ENCODE peak calls at places on chromosomes 6 and 20, in four cellular contexts. One of them, this sample, is unnamed.

GRCh38 chr6:119720160-119720559 is 370.6 kb upstream of the MAN1A1 start:
- DNase-seq in mesendoderm: peak; percentile 50
- DNase-seq in IMR-90: peak; percentile 1
- DNase-seq in H1: no peak
- DNase-seq in this sample: no peak

GRCh38 chr20:37256286-37256685 is 5.3 kb downstream of the GHRH start:
- DNase-seq in mesendoderm: no peak
- DNase-seq in IMR-90: no peak
- DNase-seq in H1: no peak
- DNase-seq in this sample: no peak

GRCh38 chr6:4510317-4510716 is 265.9 kb upstream of the CDYL start:
- DNase-seq in mesendoderm: no peak
- DNase-seq in IMR-90: no peak
- DNase-seq in H1: no peak
- DNase-seq in this sample: no peak

GRCh38 chr20:1467355-1468116 is 887 bp upstream of the NSFL1C start:
- DNase-seq in mesendoderm: peak; percentile 27
- DNase-seq in IMR-90: no peak
- DNase-seq in H1: peak; percentile 48
- DNase-seq in this sample: peak; percentile 43

GRCh38 chr6:149734915-149735314 is 11.4 kb downstream of the NUP43 start:
- DNase-seq in mesendoderm: no peak
- DNase-seq in IMR-90: no peak
- DNase-seq in H1: no peak
- DNase-seq in this sample: no peak

GRCh38 chr20:18252597-18253451 is 35.5 kb upstream of the ZNF133 start:
- DNase-seq in mesendoderm: no peak
- DNase-seq in IMR-90: no peak
- DNase-seq in H1: no peak
- DNase-seq in this sample: no peak

GRCh38 chr6:71602385-71602949 is 283.9 kb upstream of the RIMS1 start:
- DNase-seq in mesendoderm: no peak
- DNase-seq in IMR-90: peak; percentile 62
- DNase-seq in H1: no peak
- DNase-seq in this sample: no peak

GRCh38 chr6:17962436-17963031 is 24.9 kb downstream of the KIF13A start:
- DNase-seq in mesendoderm: no peak
- DNase-seq in IMR-90: peak; percentile 96
- DNase-seq in H1: no peak
- DNase-seq in this sample: no peak

GRCh38 chr6:11270030-11271027 is 37.9 kb upstream of the NEDD9 start:
- DNase-seq in mesendoderm: peak; percentile 84
- DNase-seq in IMR-90: peak; percentile 10
- DNase-seq in H1: no peak
- DNase-seq in this sample: no peak

GRCh38 chr6:1770435-1770843 is 160.7 kb downstream of the FOXC1 start:
- DNase-seq in mesendoderm: no peak
- DNase-seq in IMR-90: peak; percentile 37
- DNase-seq in H1: no peak
- DNase-seq in this sample: no peak

GRCh38 chr6:89270951-89271721 is 44.0 kb downstream of the GABRR2 start:
- DNase-seq in mesendoderm: no peak
- DNase-seq in IMR-90: no peak
- DNase-seq in H1: peak; percentile 37
- DNase-seq in this sample: no peak

GRCh38 chr6:107032051-107032450 is 4.1 kb downstream of the MTRES1 start:
- DNase-seq in mesendoderm: no peak
- DNase-seq in IMR-90: peak; percentile 22
- DNase-seq in H1: no peak
- DNase-seq in this sample: no peak

GRCh38 chr6:109424946-109425345 is 15.5 kb downstream of the PPIL6 start:
- DNase-seq in mesendoderm: no peak
- DNase-seq in IMR-90: peak; percentile 10
- DNase-seq in H1: no peak
- DNase-seq in this sample: no peak

GRCh38 chr6:124389127-124389526 is 573.1 kb upstream of the RNF217 start:
- DNase-seq in mesendoderm: peak; percentile 22
- DNase-seq in IMR-90: no peak
- DNase-seq in H1: no peak
- DNase-seq in this sample: no peak

GRCh38 chr6:13488015-13488895 is 855 bp upstream of the GFOD1 start:
- DNase-seq in mesendoderm: peak; percentile 67
- DNase-seq in IMR-90: peak; percentile 40
- DNase-seq in H1: no peak
- DNase-seq in this sample: peak; percentile 51

GRCh38 chr6:16402501-16402900 is 164.1 kb downstream of the GMPR start:
- DNase-seq in mesendoderm: peak; percentile 18
- DNase-seq in IMR-90: no peak
- DNase-seq in H1: no peak
- DNase-seq in this sample: no peak

GRCh38 chr20:34925981-34926380 is 29.6 kb downstream of the GSS start:
- DNase-seq in mesendoderm: peak; percentile 7
- DNase-seq in IMR-90: no peak
- DNase-seq in H1: no peak
- DNase-seq in this sample: no peak

GRCh38 chr20:34922654-34923381 is 32.8 kb downstream of the GSS start:
- DNase-seq in mesendoderm: peak; percentile 56
- DNase-seq in IMR-90: peak; percentile 83
- DNase-seq in H1: no peak
- DNase-seq in this sample: no peak

GRCh38 chr20:34921436-34921835 is 34.2 kb downstream of the GSS start:
- DNase-seq in mesendoderm: no peak
- DNase-seq in IMR-90: no peak
- DNase-seq in H1: no peak
- DNase-seq in this sample: no peak

GRCh38 chr20:34925341-34925740 is 30.3 kb downstream of the GSS start:
- DNase-seq in mesendoderm: no peak
- DNase-seq in IMR-90: no peak
- DNase-seq in H1: no peak
- DNase-seq in this sample: no peak

GRCh38 chr20:34923414-34923813 is 32.2 kb downstream of the GSS start:
- DNase-seq in mesendoderm: no peak
- DNase-seq in IMR-90: no peak
- DNase-seq in H1: no peak
- DNase-seq in this sample: no peak
- H3K27ac ChIP-seq in mesendoderm: no peak overlapping the region
- H3K27ac ChIP-seq in IMR-90: peak overlapping the region; percentile 91
- H3K27ac ChIP-seq in H1: no peak overlapping the region
- H3K27ac ChIP-seq in this sample: no peak overlapping the region

GRCh38 chr20:10306440-10307358 is 88.1 kb downstream of the SNAP25 start:
- DNase-seq in mesendoderm: peak; percentile 72
- DNase-seq in IMR-90: peak; percentile 91
- DNase-seq in H1: no peak
- DNase-seq in this sample: no peak
- H4K5ac ChIP-seq in mesendoderm: no peak overlapping the region
- H4K5ac ChIP-seq in IMR-90: peak overlapping the region; percentile 97
- H4K5ac ChIP-seq in H1: no peak overlapping the region
- H4K5ac ChIP-seq in this sample: no peak overlapping the region

GRCh38 chr20:61627791-61628415 is 375.8 kb downstream of the CDH4 start:
- DNase-seq in mesendoderm: no peak
- DNase-seq in IMR-90: no peak
- DNase-seq in H1: no peak
- DNase-seq in this sample: no peak

GRCh38 chr20:61623451-61623850 is 371.4 kb downstream of the CDH4 start:
- DNase-seq in mesendoderm: no peak
- DNase-seq in IMR-90: no peak
- DNase-seq in H1: no peak
- DNase-seq in this sample: no peak

GRCh38 chr20:61628480-61628879 is 376.4 kb downstream of the CDH4 start:
- DNase-seq in mesendoderm: no peak
- DNase-seq in IMR-90: no peak
- DNase-seq in H1: no peak
- DNase-seq in this sample: no peak

GRCh38 chr20:61628901-61629300 is 376.8 kb downstream of the CDH4 start:
- DNase-seq in mesendoderm: no peak
- DNase-seq in IMR-90: no peak
- DNase-seq in H1: no peak
- DNase-seq in this sample: no peak

GRCh38 chr20:61626412-61626811 is 374.4 kb downstream of the CDH4 start:
- DNase-seq in mesendoderm: no peak
- DNase-seq in IMR-90: no peak
- DNase-seq in H1: no peak
- DNase-seq in this sample: no peak
- H3K23ac ChIP-seq in mesendoderm: no peak overlapping the region
- H3K23ac ChIP-seq in IMR-90: no peak overlapping the region
- H3K23ac ChIP-seq in H1: no peak overlapping the region
- H3K23ac ChIP-seq in this sample: no peak overlapping the region

DNA sequence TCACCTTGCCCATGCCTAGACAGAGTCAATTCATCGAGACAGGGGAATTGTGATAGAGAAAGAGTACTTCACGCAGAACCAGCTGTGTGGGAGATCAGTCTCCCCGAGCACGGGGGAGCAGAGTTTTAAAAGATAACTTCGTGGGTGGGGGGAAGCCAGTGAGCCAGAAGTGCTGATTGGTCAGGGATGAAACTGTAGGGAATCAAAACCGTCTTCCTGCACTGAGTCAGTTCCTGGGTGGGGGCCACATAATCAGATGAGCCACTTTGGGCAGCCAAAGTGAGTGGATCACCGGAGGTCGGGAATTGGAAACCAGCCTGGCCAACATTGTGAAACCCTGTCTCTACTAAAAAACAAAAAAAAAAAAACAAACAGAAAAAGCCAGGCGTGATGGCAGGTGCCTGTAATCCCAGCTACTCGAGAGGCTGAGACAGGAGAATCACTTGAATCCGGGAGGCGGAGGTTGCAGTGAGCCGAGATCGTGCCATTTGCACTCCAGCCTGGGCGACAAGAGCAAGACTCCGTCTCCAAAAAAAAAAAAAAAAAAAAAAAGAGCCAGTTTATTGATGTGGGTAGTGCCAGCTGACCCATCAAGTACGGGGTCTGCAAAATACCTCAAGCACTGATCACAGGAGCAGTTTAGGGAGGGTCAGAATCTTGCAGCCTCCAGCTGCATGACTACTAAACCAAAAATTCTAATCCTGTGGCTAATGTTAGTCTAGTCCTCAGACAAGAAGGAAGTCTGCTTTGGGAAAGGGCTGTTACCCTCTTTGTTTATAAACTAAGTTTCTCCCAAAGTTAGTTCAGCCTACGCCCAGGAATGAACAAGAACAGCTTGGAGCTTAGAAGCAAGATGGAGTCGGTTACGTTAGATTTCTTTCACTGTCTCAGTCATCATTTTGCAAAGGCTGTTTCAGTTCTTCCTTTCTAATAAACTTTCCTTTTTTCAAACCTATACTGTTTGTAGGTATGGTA is 3.9 kb upstream of the TRIM39 start:
- DNase-seq in mesendoderm: peak; percentile 29
- DNase-seq in IMR-90: peak; percentile 80
- DNase-seq in H1: no peak
- DNase-seq in this sample: no peak
- H3K27ac ChIP-seq in mesendoderm: no peak overlapping the region
- H3K27ac ChIP-seq in IMR-90: peak overlapping the region; percentile 62
- H3K27ac ChIP-seq in H1: peak overlapping the region; percentile 60
- H3K27ac ChIP-seq in this sample: no peak overlapping the region

GRCh38 chr20:31239139-31239538 is 18.3 kb upstream of the DEFB115 start:
- DNase-seq in mesendoderm: no peak
- DNase-seq in IMR-90: no peak
- DNase-seq in H1: no peak
- DNase-seq in this sample: no peak

GRCh38 chr20:31236953-31237352 is 20.5 kb upstream of the DEFB115 start:
- DNase-seq in mesendoderm: no peak
- DNase-seq in IMR-90: no peak
- DNase-seq in H1: no peak
- DNase-seq in this sample: no peak

GRCh38 chr20:31237763-31238162 is 19.7 kb upstream of the DEFB115 start:
- DNase-seq in mesendoderm: no peak
- DNase-seq in IMR-90: no peak
- DNase-seq in H1: no peak
- DNase-seq in this sample: no peak
- H4K5ac ChIP-seq in mesendoderm: no peak overlapping the region
- H4K5ac ChIP-seq in IMR-90: no peak overlapping the region
- H4K5ac ChIP-seq in H1: no peak overlapping the region
- H4K5ac ChIP-seq in this sample: no peak overlapping the region

DNA sequence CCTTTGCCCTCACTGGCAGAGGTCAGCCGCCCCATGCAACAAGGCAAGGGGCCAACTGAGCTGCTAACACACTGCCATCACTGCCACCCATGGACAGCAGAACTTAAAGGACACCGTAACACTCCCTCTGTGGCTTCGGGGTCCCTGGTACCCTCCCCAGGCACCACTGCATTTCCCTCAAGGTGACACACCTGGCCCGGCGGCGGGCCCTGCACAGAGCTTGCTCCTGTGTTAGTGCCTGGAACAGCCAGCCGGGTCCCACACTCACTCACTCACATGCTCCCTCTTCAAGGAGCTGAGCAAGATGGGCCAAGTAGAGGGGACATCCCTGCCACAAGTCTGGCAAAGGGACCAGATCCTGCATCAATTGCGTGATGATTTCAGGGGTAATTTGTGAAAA is 126.5 kb upstream of the SOX4 start:
- DNase-seq in mesendoderm: no peak
- DNase-seq in IMR-90: no peak
- DNase-seq in H1: no peak
- DNase-seq in this sample: no peak
- H3K23ac ChIP-seq in mesendoderm: no peak overlapping the region
- H3K23ac ChIP-seq in IMR-90: no peak overlapping the region
- H3K23ac ChIP-seq in H1: no peak overlapping the region
- H3K23ac ChIP-seq in this sample: no peak overlapping the region

DNA sequence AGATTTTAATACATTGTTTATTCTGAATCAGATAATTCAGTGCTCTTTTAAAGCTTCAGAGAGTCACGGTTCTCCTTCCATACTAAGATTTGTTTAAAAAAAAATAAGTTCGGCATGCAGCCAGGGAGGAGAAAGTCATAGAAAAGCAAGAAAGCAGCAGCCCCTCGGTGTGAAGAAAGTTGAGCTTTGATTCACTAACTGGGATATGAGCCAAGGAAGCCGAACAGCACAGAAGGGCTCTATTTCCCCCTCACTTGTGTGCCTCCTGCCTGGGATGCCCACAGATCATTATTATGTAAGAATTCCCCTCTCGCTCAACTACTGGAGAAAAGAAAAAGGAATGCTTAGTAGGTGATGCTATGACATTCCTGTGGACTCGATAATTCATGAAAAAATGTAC is 69.3 kb upstream of the SYNJ2 start:
- DNase-seq in mesendoderm: no peak
- DNase-seq in IMR-90: peak; percentile 95
- DNase-seq in H1: no peak
- DNase-seq in this sample: no peak
- H3K27ac ChIP-seq in mesendoderm: no peak overlapping the region
- H3K27ac ChIP-seq in IMR-90: no peak overlapping the region
- H3K27ac ChIP-seq in H1: no peak overlapping the region
- H3K27ac ChIP-seq in this sample: no peak overlapping the region

GRCh38 chr6:38146021-38146657 is 326.6 kb downstream of the ZFAND3 start:
- DNase-seq in mesendoderm: no peak
- DNase-seq in IMR-90: peak; percentile 5
- DNase-seq in H1: no peak
- DNase-seq in this sample: no peak

GRCh38 chr6:38142178-38142902 is 322.8 kb downstream of the ZFAND3 start:
- DNase-seq in mesendoderm: no peak
- DNase-seq in IMR-90: no peak
- DNase-seq in H1: no peak
- DNase-seq in this sample: no peak

GRCh38 chr6:38146658-38147027 is 327.1 kb downstream of the ZFAND3 start:
- DNase-seq in mesendoderm: no peak
- DNase-seq in IMR-90: peak; percentile 21
- DNase-seq in H1: no peak
- DNase-seq in this sample: no peak

GRCh38 chr6:38143191-38144154 is 323.9 kb downstream of the ZFAND3 start:
- DNase-seq in mesendoderm: no peak
- DNase-seq in IMR-90: no peak
- DNase-seq in H1: no peak
- DNase-seq in this sample: no peak

GRCh38 chr6:38144365-38144764 is 324.8 kb downstream of the ZFAND3 start:
- DNase-seq in mesendoderm: no peak
- DNase-seq in IMR-90: no peak
- DNase-seq in H1: no peak
- DNase-seq in this sample: no peak
- H4K5ac ChIP-seq in mesendoderm: no peak overlapping the region
- H4K5ac ChIP-seq in IMR-90: no peak overlapping the region
- H4K5ac ChIP-seq in H1: no peak overlapping the region
- H4K5ac ChIP-seq in this sample: no peak overlapping the region

This sample was measured in H9.